ENCODE peak calls at places on chromosomes 11 and 22, in nine cellular contexts. I is K562, N is uterus, K is adrenal gland, P is kidney, Q is sigmoid colon, H is PC-3, O is fibroblast of the aortic adventitia, B is ovary. G is an unnamed sample.
A peak's percentile ranks its signal among the peaks of the same experiment; 100 is the strongest.

GRCh38 chr11:66020618-66021357 is 5.5 kb downstream of the CATSPER1 start:
- DNase-seq in I (peak; percentile 76), N (no peak), K (peak; percentile 83), P (no peak), Q (no peak), H (peak; percentile 93), O (peak; percentile 51), B (no peak), G (no peak)

GRCh38 chr22:47808886-47809620 is 1046.6 kb downstream of the TBC1D22A start:
- DNase-seq in I (no peak), N (no peak), K (peak; percentile 20), P (no peak), Q (no peak), H (no peak), O (no peak), B (no peak), G (no peak)

GRCh38 chr11:10351768-10352641 is 47.1 kb downstream of the ADM start:
- DNase-seq in I (peak; percentile 8), N (peak; percentile 66), K (peak; percentile 94), P (no peak), Q (peak; percentile 90), H (peak; percentile 72), O (peak; percentile 86), B (no peak), G (no peak)

GRCh38 chr22:43951966-43952365 is 3.3 kb upstream of the SAMM50 start:
- DNase-seq in I (no peak), N (no peak), K (no peak), P (no peak), Q (no peak), H (no peak), O (no peak), B (no peak), G (no peak)

GRCh38 chr11:47766363-47767227 is 546 bp downstream of the FNBP4 start:
- DNase-seq in I (peak; percentile 28), N (peak; percentile 65), K (peak; percentile 87), P (peak; percentile 87), Q (peak; percentile 87), H (peak; percentile 39), O (peak; percentile 71), B (peak; percentile 77), G (no peak)

GRCh38 chr11:118633319-118633690 is 25.9 kb downstream of the PHLDB1 start:
- DNase-seq in I (no peak), N (no peak), K (no peak), P (no peak), Q (no peak), H (no peak), O (no peak), B (no peak), G (no peak)

GRCh38 chr11:47906066-47906465 is 57.9 kb upstream of the NUP160 start:
- DNase-seq in I (no peak), N (no peak), K (no peak), P (no peak), Q (no peak), H (no peak), O (no peak), B (no peak), G (no peak)

GRCh38 chr22:17974087-17974486 is 50.3 kb downstream of the MICAL3 start:
- DNase-seq in I (no peak), N (no peak), K (no peak), P (no peak), Q (no peak), H (no peak), O (no peak), B (no peak), G (no peak)

GRCh38 chr11:105667441-105667840 is 57.6 kb downstream of the GRIA4 start:
- DNase-seq in I (no peak), N (no peak), K (no peak), P (no peak), Q (no peak), H (no peak), O (no peak), B (no peak), G (no peak)

GRCh38 chr11:46693597-46694012 is 6.8 kb downstream of the ARHGAP1 start:
- DNase-seq in I (no peak), N (peak; percentile 61), K (no peak), P (no peak), Q (no peak), H (no peak), O (peak; percentile 75), B (no peak), G (no peak)

GRCh38 chr22:46580940-46581579 is 39.1 kb upstream of the GRAMD4 start:
- DNase-seq in I (no peak), N (peak; percentile 11), K (no peak), P (peak; percentile 52), Q (peak; percentile 40), H (no peak), O (no peak), B (no peak), G (no peak)
- H3K4me3 ChIP-seq in I (no peak overlapping the region), N (no peak overlapping the region), K (no peak overlapping the region), P (no peak overlapping the region), Q (no peak overlapping the region), H (no peak overlapping the region), O (no peak overlapping the region), B (no peak overlapping the region), G (no peak overlapping the region)

DNA sequence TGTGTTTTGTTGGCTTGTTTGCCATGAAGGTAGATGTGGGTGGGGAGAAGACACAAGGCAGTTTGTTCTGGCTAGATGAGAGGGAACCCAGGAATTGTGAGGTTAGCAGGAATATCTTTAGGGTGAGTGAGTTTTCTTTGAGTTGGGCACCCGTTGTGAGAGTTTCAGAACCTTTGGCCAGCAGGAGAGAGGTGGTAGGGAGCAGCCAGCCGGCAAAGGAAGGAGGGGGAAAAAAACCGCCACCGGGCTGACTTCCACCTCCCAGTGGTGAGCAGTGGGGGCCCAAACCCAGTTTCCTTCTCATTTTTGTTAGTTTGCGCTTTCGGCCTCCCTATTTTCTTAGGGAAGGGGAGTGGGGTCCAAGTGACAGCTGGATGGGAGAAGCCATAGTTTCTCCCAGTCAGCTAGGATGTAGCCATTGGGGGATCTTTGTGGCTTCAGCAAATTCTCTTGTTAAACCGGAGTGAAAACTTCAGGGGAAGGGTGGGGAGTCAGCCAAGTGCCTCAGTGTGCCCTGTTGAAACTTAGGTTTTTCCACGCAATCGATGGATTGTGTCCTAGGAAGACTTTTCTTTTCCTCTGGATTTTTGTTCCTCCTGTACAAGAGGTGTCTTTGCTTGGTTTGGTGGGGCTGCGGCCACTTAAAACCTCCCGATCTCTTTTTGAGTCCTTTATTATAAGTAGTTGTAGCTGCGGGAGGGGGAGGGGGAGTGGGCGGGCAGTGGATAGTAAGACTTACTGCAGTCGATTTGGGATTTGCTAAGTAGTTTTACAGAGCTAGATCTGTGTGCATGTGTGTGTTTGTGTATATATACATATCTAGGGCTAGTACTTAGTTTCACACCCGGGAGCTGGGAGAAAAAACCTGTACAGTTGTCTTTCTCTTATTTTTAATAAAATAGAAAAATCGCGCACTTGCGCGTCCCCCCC is 1.1 kb upstream of the GCAT start:
- DNase-seq in I (peak; percentile 43), N (peak; percentile 49), K (peak; percentile 73), P (no peak), Q (peak; percentile 75), H (peak; percentile 49), O (peak; percentile 35), B (peak; percentile 59), G (no peak)
- TF ChIP-seq CTCF in I (no peak), N (no peak), K (no peak), P (no peak), Q (no peak), H (no peak), O (no peak), B (no peak), G (no peak)

DNA sequence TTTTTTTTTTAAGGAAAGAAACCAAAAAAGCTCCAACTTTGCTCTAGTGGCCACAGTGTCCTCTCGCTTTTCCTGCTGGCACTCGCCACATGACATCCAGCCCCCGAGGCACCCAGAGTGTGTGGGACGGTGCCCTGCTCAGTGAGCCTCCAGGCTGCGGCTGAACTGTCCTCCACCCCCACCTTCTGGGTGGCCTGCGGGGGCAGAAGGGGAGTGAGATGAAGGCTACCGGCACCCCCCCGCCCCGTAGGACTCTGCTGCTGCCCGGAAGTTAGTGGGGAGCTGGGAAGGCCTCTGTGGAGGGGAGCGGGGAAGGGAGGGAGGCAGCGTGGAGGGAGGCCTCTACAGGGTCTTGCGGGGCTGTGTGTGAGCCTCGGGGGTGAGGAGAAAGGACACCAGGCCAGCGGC is 264.4 kb downstream of the CTTN start:
- DNase-seq in I (no peak), N (no peak), K (no peak), P (no peak), Q (no peak), H (no peak), O (no peak), B (no peak), G (no peak)
- H3K4me3 ChIP-seq in I (no peak overlapping the region), N (no peak overlapping the region), K (no peak overlapping the region), P (no peak overlapping the region), Q (no peak overlapping the region), H (no peak overlapping the region), O (no peak overlapping the region), B (no peak overlapping the region), G (no peak overlapping the region)

GRCh38 chr22:20193761-20194494 is 43.1 kb upstream of the CCDC188 start:
- DNase-seq in I (no peak), N (no peak), K (no peak), P (no peak), Q (no peak), H (no peak), O (no peak), B (no peak), G (no peak)

GRCh38 chr22:20192293-20192971 is 41.6 kb upstream of the CCDC188 start:
- DNase-seq in I (no peak), N (no peak), K (no peak), P (no peak), Q (no peak), H (no peak), O (no peak), B (no peak), G (no peak)

GRCh38 chr22:20192972-20193760 is 42.3 kb upstream of the CCDC188 start:
- DNase-seq in I (peak; percentile 76), N (no peak), K (no peak), P (no peak), Q (no peak), H (no peak), O (no peak), B (no peak), G (no peak)

GRCh38 chr22:20196094-20196840 is 45.4 kb upstream of the CCDC188 start:
- DNase-seq in I (no peak), N (no peak), K (no peak), P (no peak), Q (no peak), H (no peak), O (no peak), B (peak; percentile 81), G (no peak)

GRCh38 chr22:20194681-20195593 is 44.1 kb upstream of the CCDC188 start:
- DNase-seq in I (no peak), N (no peak), K (no peak), P (no peak), Q (no peak), H (no peak), O (no peak), B (no peak), G (no peak)
- TF ChIP-seq CTCF in I (peak; percentile 39), N (no peak), K (no peak), P (no peak), Q (no peak), H (no peak), O (no peak), B (no peak), G (no peak)

G was measured in HFF-Myc.